ENCODE peak calls at places on chromosomes 13 and 19, in ten cellular contexts. W is COR-L47; A is substantia nigra; B is GDM1; V is fibroblast of pulmonary artery; C is lower lobe of right lung; H is AG20443; F is tibial nerve; P is Jurkat, Clone E6-1; Y is activated CD4-positive, alpha-beta memory T cell treated with anti-CD3 and anti-CD28 coated beads for 36 hours. E is an unnamed sample.

GRCh38 chr13:104871456-104871855 is 1664.0 kb downstream of the EFNB2 start:
- DNase-seq in W (no peak), A (no peak), B (no peak), V (no peak), C (no peak), H (no peak), F (no peak), P (no peak), Y (no peak), E (no peak)

GRCh38 chr19:15644066-15644741 is 3.5 kb downstream of the CYP4F3 start:
- DNase-seq in W (no peak), A (no peak), B (no peak), V (no peak), C (no peak), H (no peak), F (no peak), P (no peak), Y (no peak), E (no peak)

GRCh38 chr19:47340477-47341208 is 8.5 kb upstream of the DHX34 start:
- DNase-seq in W (no peak), A (no peak), B (no peak), V (no peak), C (no peak), H (no peak), F (no peak), P (no peak), Y (no peak), E (no peak)

GRCh38 chr19:16199275-16199932 is 1.7 kb downstream of the AP1M1 start:
- DNase-seq in W (no peak), A (no peak), B (no peak), V (no peak), C (peak), H (no peak), F (no peak), P (no peak), Y (no peak), E (no peak)

GRCh38 chr19:38975861-38976271 is 324 bp upstream of the FBXO17 start:
- DNase-seq in W (no peak), A (peak), B (no peak), V (peak), C (no peak), H (no peak), F (no peak), P (no peak), Y (no peak), E (no peak)

GRCh38 chr19:17873661-17874422 is 2.1 kb downstream of the SLC5A5 start:
- DNase-seq in W (no peak), A (no peak), B (no peak), V (no peak), C (peak), H (peak), F (no peak), P (peak), Y (peak), E (no peak)

GRCh38 chr19:41575998-41576397 is at the start of gene CEACAM21:
- DNase-seq in W (no peak), A (peak), B (peak), V (no peak), C (peak), H (no peak), F (peak), P (peak), Y (peak), E (peak)

GRCh38 chr19:19752760-19753403 is 20.0 kb upstream of the ZNF14 start:
- DNase-seq in W (no peak), A (no peak), B (no peak), V (no peak), C (no peak), H (peak), F (no peak), P (no peak), Y (no peak), E (no peak)

GRCh38 chr13:110713981-110714797 is 689 bp downstream of the ING1 start:
- DNase-seq in W (peak), A (peak), B (no peak), V (peak), C (peak), H (no peak), F (peak), P (no peak), Y (peak), E (peak)

GRCh38 chr13:24323036-24323738 is 13.8 kb downstream of the C1QTNF9 start:
- DNase-seq in W (no peak), A (no peak), B (no peak), V (no peak), C (no peak), H (peak), F (no peak), P (no peak), Y (no peak), E (no peak)

GRCh38 chr13:73200432-73200831 is 141.6 kb downstream of the KLF5 start:
- DNase-seq in W (no peak), A (no peak), B (no peak), V (peak), C (no peak), H (no peak), F (no peak), P (no peak), Y (no peak), E (no peak)

GRCh38 chr13:61954092-61954491 is 538.4 kb upstream of the PCDH20 start:
- DNase-seq in W (no peak), A (no peak), B (no peak), V (peak), C (no peak), H (no peak), F (no peak), P (no peak), Y (no peak), E (no peak)

GRCh38 chr19:49224856-49225255 is 67.3 kb downstream of the TRPM4 start:
- DNase-seq in W (peak), A (no peak), B (no peak), V (peak), C (no peak), H (peak), F (no peak), P (peak), Y (peak), E (no peak)

GRCh38 chr19:2532252-2533071 is 56.5 kb downstream of the GADD45B start:
- DNase-seq in W (no peak), A (no peak), B (no peak), V (peak), C (no peak), H (peak), F (no peak), P (no peak), Y (no peak), E (no peak)

GRCh38 chr13:110797230-110797877 is 83.9 kb downstream of the ING1 start:
- DNase-seq in W (peak), A (no peak), B (no peak), V (peak), C (no peak), H (no peak), F (no peak), P (no peak), Y (no peak), E (peak)

GRCh38 chr13:89678722-89679121 is 1668.8 kb upstream of the MIR17HG start:
- DNase-seq in W (no peak), A (no peak), B (no peak), V (no peak), C (no peak), H (no peak), F (no peak), P (no peak), Y (no peak), E (no peak)

GRCh38 chr13:85405316-85405897 is 393.8 kb downstream of the SLITRK6 start:
- DNase-seq in W (no peak), A (peak), B (no peak), V (no peak), C (no peak), H (no peak), F (no peak), P (no peak), Y (no peak), E (no peak)

GRCh38 chr19:56377105-56377924 is 16.0 kb downstream of the ZNF582 start:
- DNase-seq in W (no peak), A (no peak), B (no peak), V (no peak), C (no peak), H (no peak), F (no peak), P (no peak), Y (no peak), E (no peak)

GRCh38 chr19:1629256-1629808 is 23.1 kb downstream of the TCF3 start:
- DNase-seq in W (no peak), A (no peak), B (no peak), V (no peak), C (no peak), H (no peak), F (no peak), P (no peak), Y (no peak), E (no peak)

E was measured in tibial artery.